ENCODE peak calls at places on chromosome 13, in five cellular contexts. D is A549; W is lung; X is brain microvascular endothelial cell; F is CD4-positive, alpha-beta T cell. A is an unnamed sample.

GRCh38 chr13:48304132-48304876 is 753 bp downstream of the RB1 start:
- DNase-seq in D (peak; percentile 22), W (no peak), X (peak; percentile 35), F (no peak), A (peak; percentile 25)

GRCh38 chr13:104641309-104641708 is 1575.1 kb upstream of the SLC10A2 start:
- DNase-seq in D (no peak), W (no peak), X (peak; percentile 85), F (no peak), A (no peak)

GRCh38 chr13:55307909-55308308 is 1832.8 kb upstream of the PRR20A start:
- DNase-seq in D (no peak), W (no peak), X (no peak), F (no peak), A (no peak)

GRCh38 chr13:59452189-59452588 is 711.5 kb downstream of the DIAPH3 start:
- DNase-seq in D (no peak), W (no peak), X (no peak), F (no peak), A (no peak)

GRCh38 chr13:106818971-106819370 is 251.0 kb upstream of the ARGLU1 start:
- DNase-seq in D (no peak), W (no peak), X (no peak), F (no peak), A (no peak)

GRCh38 chr13:41293272-41293671 is 17.8 kb upstream of the NAA16 start:
- DNase-seq in D (no peak), W (no peak), X (no peak), F (no peak), A (no peak)

GRCh38 chr13:98325724-98326123 is 148.7 kb upstream of the RNF113B start:
- DNase-seq in D (no peak), W (no peak), X (no peak), F (no peak), A (no peak)

GRCh38 chr13:112444001-112444311 is 67.8 kb downstream of the SPACA7 start:
- DNase-seq in D (peak; percentile 50), W (peak; percentile 69), X (peak; percentile 49), F (peak; percentile 12), A (peak; percentile 67)

GRCh38 chr13:79246575-79246949 is 159.5 kb downstream of the RBM26 start:
- DNase-seq in D (peak; percentile 3), W (no peak), X (no peak), F (no peak), A (no peak)

GRCh38 chr13:73715114-73715909 is 418.9 kb downstream of the KLF12 start:
- DNase-seq in D (no peak), W (peak; percentile 33), X (no peak), F (peak; percentile 21), A (no peak)

GRCh38 chr13:39559838-39560237 is 43.2 kb downstream of the LHFPL6 start:
- DNase-seq in D (no peak), W (no peak), X (no peak), F (no peak), A (no peak)

GRCh38 chr13:76799696-76800095 is 86.5 kb downstream of the KCTD12 start:
- DNase-seq in D (no peak), W (no peak), X (no peak), F (no peak), A (no peak)

GRCh38 chr13:109100705-109101104 is 471.3 kb downstream of the MYO16 start:
- DNase-seq in D (no peak), W (no peak), X (no peak), F (no peak), A (no peak)

GRCh38 chr13:44693156-44693826 is 117.2 kb upstream of the TSC22D1 start:
- DNase-seq in D (no peak), W (no peak), X (no peak), F (no peak), A (no peak)

GRCh38 chr13:111845621-111846351 is 221.2 kb upstream of the SOX1 start:
- DNase-seq in D (no peak), W (no peak), X (no peak), F (no peak), A (no peak)

GRCh38 chr13:78658630-78659449 is at the start of gene OBI1:
- DNase-seq in D (peak; percentile 86), W (peak; percentile 91), X (peak; percentile 92), F (peak; percentile 83), A (peak; percentile 82)

GRCh38 chr13:19864018-19864338 is 529 bp upstream of the ZMYM5 start:
- DNase-seq in D (peak; percentile 83), W (peak; percentile 80), X (peak; percentile 56), F (peak; percentile 38), A (no peak)

GRCh38 chr13:108093616-108094015 is 121.7 kb downstream of the LIG4 start:
- DNase-seq in D (no peak), W (no peak), X (no peak), F (no peak), A (no peak)

GRCh38 chr13:36130542-36131214 is 504 bp downstream of the DCLK1 start:
- DNase-seq in D (no peak), W (peak; percentile 35), X (no peak), F (no peak), A (peak; percentile 16)

GRCh38 chr13:25990801-25991200 is 61.0 kb downstream of the SHISA2 start:
- DNase-seq in D (no peak), W (no peak), X (peak; percentile 42), F (no peak), A (no peak)

GRCh38 chr13:39590466-39591036 is 12.4 kb downstream of the LHFPL6 start:
- DNase-seq in D (no peak), W (no peak), X (no peak), F (no peak), A (no peak)

GRCh38 chr13:111620586-111620985 is 300.1 kb downstream of the TEX29 start:
- DNase-seq in D (no peak), W (no peak), X (no peak), F (no peak), A (no peak)

GRCh38 chr13:44618326-44618725 is 42.2 kb upstream of the TSC22D1 start:
- DNase-seq in D (no peak), W (no peak), X (no peak), F (no peak), A (no peak)

GRCh38 chr13:95233026-95233635 is 68.1 kb downstream of the ABCC4 start:
- DNase-seq in D (no peak), W (no peak), X (no peak), F (no peak), A (no peak)

GRCh38 chr13:24618219-24618955 is 61.8 kb upstream of the ATP12A start:
- DNase-seq in D (no peak), W (no peak), X (no peak), F (peak; percentile 42), A (no peak)

GRCh38 chr13:90362718-90363117 is 984.8 kb upstream of the MIR17HG start:
- DNase-seq in D (peak; percentile 39), W (no peak), X (peak; percentile 1), F (no peak), A (no peak)

GRCh38 chr13:113129921-113130750 is 7.5 kb downstream of the F10 start:
- DNase-seq in D (no peak), W (no peak), X (no peak), F (no peak), A (no peak)

GRCh38 chr13:90545070-90545840 is 802.2 kb upstream of the MIR17HG start:
- DNase-seq in D (no peak), W (no peak), X (peak; percentile 1), F (no peak), A (peak; percentile 1)

GRCh38 chr13:24194447-24194846 is 33.9 kb downstream of the SPATA13 start:
- DNase-seq in D (no peak), W (no peak), X (no peak), F (no peak), A (no peak)

GRCh38 chr13:99053636-99054233 is 75.9 kb upstream of the DOCK9 start:
- DNase-seq in D (no peak), W (no peak), X (no peak), F (no peak), A (no peak)

DNA sequence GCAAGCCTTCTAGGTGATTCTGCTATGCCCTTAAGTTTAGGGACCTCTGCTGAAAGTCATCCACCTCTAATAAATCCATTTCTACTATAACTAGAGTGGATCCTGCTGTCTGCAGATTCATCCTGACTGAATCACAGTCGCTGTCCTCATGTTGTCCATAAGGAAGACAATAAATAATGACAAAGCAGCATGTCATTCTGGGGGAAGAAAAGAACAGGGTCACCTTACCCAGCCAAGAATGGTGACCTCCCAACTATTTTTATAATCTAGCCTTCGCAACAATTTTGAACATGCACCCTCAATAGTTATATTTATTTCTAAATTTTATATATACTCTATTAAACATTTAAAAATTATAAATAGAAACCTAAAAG is 45.0 kb upstream of the UBE2L5 start:
- DNase-seq in D (no peak), W (no peak), X (no peak), F (no peak), A (no peak)
- H3K27ac ChIP-seq in D (no peak overlapping the region), W (peak overlapping the region; percentile 68), X (no peak overlapping the region), F (peak overlapping the region; percentile 69), A (no peak overlapping the region)

GRCh38 chr13:37984357-37984756 is 114.8 kb upstream of the TRPC4 start:
- DNase-seq in D (peak; percentile 0), W (no peak), X (no peak), F (no peak), A (no peak)
- TF ChIP-seq CTCF in D (no peak), W (no peak), X (no peak), F (no peak), A (no peak)

GRCh38 chr13:63433546-63434150 is 2018.0 kb upstream of the PCDH20 start:
- DNase-seq in D (peak; percentile 5), W (no peak), X (peak; percentile 36), F (no peak), A (peak; percentile 7)
- H3K27ac ChIP-seq in D (no peak overlapping the region), W (no peak overlapping the region), X (peak overlapping the region; percentile 86), F (no peak overlapping the region), A (no peak overlapping the region)

GRCh38 chr13:110311721-110312668 is 4.9 kb downstream of the COL4A2 start:
- DNase-seq in D (no peak), W (no peak), X (no peak), F (no peak), A (no peak)

GRCh38 chr13:110309661-110310524 is 2.8 kb downstream of the COL4A2 start:
- DNase-seq in D (no peak), W (no peak), X (no peak), F (no peak), A (no peak)

GRCh38 chr13:110314516-110315245 is 7.6 kb downstream of the COL4A2 start:
- DNase-seq in D (no peak), W (no peak), X (no peak), F (no peak), A (no peak)

GRCh38 chr13:110310541-110311491 is 3.7 kb downstream of the COL4A2 start:
- DNase-seq in D (no peak), W (no peak), X (no peak), F (no peak), A (no peak)

DNA sequence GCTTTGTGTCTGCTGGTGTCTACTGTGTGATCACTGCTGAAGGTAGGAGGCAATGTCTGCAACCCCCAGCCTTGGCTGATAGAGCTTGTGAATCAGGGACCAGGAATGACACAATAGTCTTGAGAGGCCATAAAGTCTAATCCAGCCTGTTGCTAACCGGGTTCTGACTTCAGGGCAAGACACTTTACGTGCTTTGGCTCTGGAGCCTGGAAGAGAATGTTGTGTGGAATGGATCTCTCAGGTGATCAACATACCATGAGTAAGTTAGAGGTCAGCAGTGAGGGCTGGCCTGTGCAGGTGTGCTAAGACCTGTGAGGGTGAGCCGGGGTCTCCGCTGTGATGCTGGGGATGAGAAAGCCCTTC is 5.6 kb downstream of the COL4A2 start:
- DNase-seq in D (peak; percentile 27), W (no peak), X (peak; percentile 97), F (no peak), A (no peak)
- TF ChIP-seq CTCF in D (no peak), W (no peak), X (peak; percentile 36), F (no peak), A (no peak)

GRCh38 chr13:50127726-50128291 is 112.6 kb downstream of the KCNRG start:
- DNase-seq in D (no peak), W (no peak), X (no peak), F (no peak), A (no peak)
- H3K27ac ChIP-seq in D (no peak overlapping the region), W (peak overlapping the region; percentile 100), X (no peak overlapping the region), F (no peak overlapping the region), A (no peak overlapping the region)

GRCh38 chr13:27339299-27339698 is 68.7 kb downstream of the RASL11A start:
- DNase-seq in D (peak; percentile 73), W (no peak), X (peak; percentile 28), F (peak; percentile 37), A (peak; percentile 41)
- TF ChIP-seq CTCF in D (peak; percentile 39), W (no peak), X (peak; percentile 84), F (peak; percentile 70), A (peak; percentile 33)

A was measured in RWPE1.